ENCODE peak calls at places on chromosomes 6 and 20, in six cellular contexts. D, G, W, F, J and Y are unnamed samples.

GRCh38 chr6:29045075-29045474 is at the start of gene OR2W1:
- DNase-seq in D (no peak), G (no peak), W (no peak), F (no peak), J (no peak), Y (no peak)

GRCh38 chr6:158344534-158344933 is 32.3 kb downstream of the TULP4 start:
- DNase-seq in D (no peak), G (no peak), W (no peak), F (no peak), J (no peak), Y (no peak)

GRCh38 chr6:75932067-75932466 is 140.4 kb downstream of the IMPG1 start:
- DNase-seq in D (peak), G (peak), W (peak), F (peak), J (no peak), Y (peak)

GRCh38 chr6:139372326-139373153 is 1.9 kb downstream of the CITED2 start:
- DNase-seq in D (no peak), G (peak), W (peak), F (no peak), J (no peak), Y (peak)

GRCh38 chr6:169076240-169076639 is 177.4 kb downstream of the THBS2 start:
- DNase-seq in D (no peak), G (no peak), W (no peak), F (no peak), J (no peak), Y (no peak)

GRCh38 chr20:50673831-50674825 is 17.2 kb downstream of the RIPOR3 start:
- DNase-seq in D (no peak), G (no peak), W (no peak), F (no peak), J (no peak), Y (no peak)

GRCh38 chr20:36319356-36320260 is 13.5 kb downstream of the DLGAP4 start:
- DNase-seq in D (no peak), G (peak), W (no peak), F (peak), J (no peak), Y (no peak)

GRCh38 chr6:15518057-15518456 is 144.8 kb downstream of the DTNBP1 start:
- DNase-seq in D (no peak), G (peak), W (no peak), F (no peak), J (no peak), Y (peak)

DNA sequence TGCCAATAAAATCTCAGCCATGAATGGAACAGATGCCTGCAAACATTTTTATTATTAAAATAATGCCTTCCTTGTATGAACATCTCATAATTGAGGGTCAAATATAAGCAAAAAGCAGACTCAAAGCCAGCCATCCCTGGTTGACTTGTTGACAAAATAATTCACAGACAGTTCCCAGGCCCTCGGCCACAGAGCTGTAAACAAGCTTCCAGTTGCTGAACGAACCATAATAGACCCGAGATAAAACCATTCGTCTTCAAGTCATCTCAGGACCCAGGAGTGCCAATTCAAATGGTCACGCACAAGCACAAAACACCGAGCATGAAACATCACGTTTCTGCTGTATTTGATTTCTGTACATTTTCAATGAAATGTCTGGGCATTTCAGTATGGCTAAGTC is 113.3 kb upstream of the CDYL start:
- DNase-seq in D (no peak), G (no peak), W (peak), F (no peak), J (no peak), Y (no peak)
- H3K14ac ChIP-seq in D (no peak), G (no peak), W (no peak), F (no peak), J (no peak), Y (no peak)

GRCh38 chr20:38703526-38703925 is 20.8 kb upstream of the SLC32A1 start:
- DNase-seq in D (no peak), G (no peak), W (no peak), F (no peak), J (no peak), Y (no peak)

GRCh38 chr20:38700926-38701325 is 23.4 kb upstream of the SLC32A1 start:
- DNase-seq in D (no peak), G (no peak), W (no peak), F (no peak), J (no peak), Y (no peak)

GRCh38 chr20:38698541-38698940 is 25.7 kb upstream of the SLC32A1 start:
- DNase-seq in D (no peak), G (no peak), W (no peak), F (no peak), J (no peak), Y (no peak)

GRCh38 chr20:38697306-38697705 is 27.0 kb upstream of the SLC32A1 start:
- DNase-seq in D (no peak), G (no peak), W (no peak), F (no peak), J (no peak), Y (no peak)

DNA sequence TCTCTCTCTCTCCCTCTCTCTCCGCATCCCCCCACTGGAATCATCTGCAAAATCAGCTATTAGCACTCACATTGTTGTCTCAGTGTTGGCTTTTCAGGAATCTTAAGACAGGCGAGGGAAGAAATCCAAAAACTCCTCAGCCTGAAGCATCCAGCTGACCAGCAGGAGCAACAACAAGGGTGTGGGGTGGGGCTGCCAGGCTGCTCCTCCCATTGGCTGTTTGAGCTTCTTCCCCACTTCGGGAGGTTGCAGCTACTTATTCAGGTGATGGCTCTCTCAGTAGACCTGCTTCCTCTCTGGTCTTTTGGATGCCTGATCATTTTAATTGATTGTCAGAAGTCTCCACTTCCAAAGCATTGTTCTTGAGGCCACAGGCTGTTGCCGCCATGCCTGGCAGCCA is 24.1 kb upstream of the SLC32A1 start:
- DNase-seq in D (no peak), G (no peak), W (no peak), F (peak), J (no peak), Y (no peak)
- H3K14ac ChIP-seq in D (no peak), G (no peak), W (no peak), F (no peak), J (no peak), Y (no peak)

GRCh38 chr6:49548613-49549304 is 1.7 kb upstream of the C6orf141 start:
- DNase-seq in D (no peak), G (no peak), W (no peak), F (peak), J (no peak), Y (no peak)

GRCh38 chr6:49550413-49551125 is at the start of gene C6orf141:
- DNase-seq in D (peak), G (peak), W (peak), F (peak), J (peak), Y (no peak)

GRCh38 chr6:49549691-49550412 is 616 bp upstream of the C6orf141 start:
- DNase-seq in D (peak), G (peak), W (no peak), F (no peak), J (no peak), Y (no peak)

GRCh38 chr6:49543087-49543858 is 7.2 kb upstream of the C6orf141 start:
- DNase-seq in D (no peak), G (no peak), W (no peak), F (no peak), J (no peak), Y (no peak)

DNA sequence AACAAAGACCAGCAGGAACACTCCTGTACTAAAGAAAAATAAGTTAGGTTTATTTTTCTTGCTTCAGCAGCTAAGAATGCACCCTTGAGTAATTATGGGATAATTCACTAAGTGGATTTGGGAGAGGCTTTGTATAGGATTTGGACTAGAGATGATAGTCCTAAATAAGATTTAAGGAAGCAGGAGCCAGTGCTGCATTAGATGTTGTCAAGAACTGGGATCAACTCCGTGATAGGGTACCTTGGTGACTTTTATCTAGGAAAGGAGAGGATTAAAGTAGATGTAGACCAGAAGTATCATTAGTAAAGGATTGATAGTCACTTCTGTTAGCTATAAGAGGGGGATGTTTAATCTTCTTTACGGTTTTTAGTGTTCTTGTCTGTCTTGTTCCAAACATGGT is 4.1 kb upstream of the C6orf141 start:
- DNase-seq in D (no peak), G (no peak), W (no peak), F (no peak), J (no peak), Y (no peak)
- H3K14ac ChIP-seq in D (no peak), G (no peak), W (no peak), F (no peak), J (no peak), Y (no peak)

DNA sequence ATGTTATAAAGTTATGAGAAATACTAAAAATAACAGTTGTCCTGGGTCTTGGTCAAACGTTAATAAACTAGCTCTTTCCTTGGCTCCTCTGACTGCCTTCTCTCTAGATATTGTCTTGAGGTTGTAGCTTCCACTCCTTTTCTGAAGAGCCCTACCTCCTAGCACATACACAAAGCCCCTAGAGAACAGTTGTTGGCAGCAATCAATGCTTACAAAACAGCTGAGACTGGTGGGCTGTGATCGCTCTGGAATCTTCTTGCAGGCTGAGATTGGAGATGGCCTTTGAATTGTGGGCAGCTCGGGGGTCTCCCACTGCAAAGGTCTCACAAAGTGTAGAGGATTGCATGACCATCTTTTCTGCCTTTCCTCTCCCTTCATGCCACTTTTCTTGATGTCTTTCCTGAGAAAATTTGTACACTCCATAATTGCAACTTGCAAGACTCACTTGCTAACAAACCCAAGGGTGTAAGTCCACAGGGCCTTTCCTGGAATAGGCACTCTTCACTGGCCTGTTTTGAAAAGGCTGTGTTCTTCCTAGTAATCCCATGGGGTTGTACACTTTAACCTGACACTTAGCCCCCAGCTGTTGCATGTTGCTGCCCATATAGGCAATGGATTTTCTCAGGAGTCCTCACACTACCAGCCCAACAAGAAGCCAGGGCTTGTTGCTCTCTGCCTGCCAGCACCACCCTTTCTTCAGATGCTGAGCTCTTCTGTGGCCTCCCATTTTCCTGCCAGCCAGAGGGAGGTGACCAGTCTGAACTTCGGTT is 99.9 kb downstream of the TCP11 start:
- DNase-seq in D (no peak), G (no peak), W (no peak), F (no peak), J (no peak), Y (no peak)
- H3K14ac ChIP-seq in D (no peak), G (no peak), W (no peak), F (no peak), J (no peak), Y (no peak)

GRCh38 chr20:47479506-47479905 is 22.2 kb upstream of the NCOA3 start:
- DNase-seq in D (no peak), G (no peak), W (no peak), F (no peak), J (no peak), Y (no peak)
- H3K14ac ChIP-seq in D (no peak), G (no peak), W (no peak), F (no peak), J (no peak), Y (no peak)

DNA sequence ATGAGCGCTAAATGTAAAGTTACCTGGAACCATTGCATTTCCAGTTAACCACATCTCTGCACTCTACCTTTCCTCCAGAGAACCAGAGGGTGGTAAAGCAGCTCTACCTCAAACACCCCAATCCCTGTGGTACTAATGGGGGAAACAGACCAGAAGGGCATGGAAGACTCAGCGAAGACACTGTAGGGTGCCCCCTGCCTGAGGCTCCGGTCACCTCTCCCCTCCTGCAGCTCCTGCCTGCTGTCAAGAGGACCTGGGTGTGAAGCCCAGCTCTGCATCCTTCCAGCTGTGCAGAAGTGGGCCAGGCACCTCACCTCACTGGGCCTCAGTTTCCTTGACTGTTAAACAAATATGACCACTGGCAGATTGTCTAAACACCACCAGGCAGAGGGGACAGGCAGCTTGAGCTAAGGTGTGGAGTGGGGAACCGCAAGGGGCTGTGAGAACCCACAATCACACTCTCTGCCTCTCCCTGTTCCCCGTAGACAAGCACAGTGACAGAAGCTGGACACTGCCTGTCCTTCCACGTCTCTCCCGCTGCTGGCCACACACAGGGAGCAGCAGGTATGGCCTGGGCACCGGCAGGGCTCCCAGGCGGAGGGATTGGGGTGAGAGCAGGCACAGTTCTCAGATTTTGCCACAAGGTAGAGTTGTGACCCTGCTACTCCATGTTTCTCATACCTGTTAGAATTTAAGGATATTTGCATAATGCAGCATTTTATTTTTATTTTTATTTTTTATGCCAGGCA is 9.1 kb upstream of the BPIFA2 start:
- DNase-seq in D (no peak), G (no peak), W (no peak), F (peak), J (no peak), Y (no peak)
- H3K14ac ChIP-seq in D (no peak), G (no peak), W (no peak), F (no peak), J (no peak), Y (no peak)

GRCh38 chr20:64254571-64255360 is 782 bp upstream of the PCMTD2 start:
- DNase-seq in D (no peak), G (no peak), W (peak), F (no peak), J (no peak), Y (no peak)
- H3K14ac ChIP-seq in D (no peak), G (peak), W (peak), F (peak), J (no peak), Y (no peak)

DNA sequence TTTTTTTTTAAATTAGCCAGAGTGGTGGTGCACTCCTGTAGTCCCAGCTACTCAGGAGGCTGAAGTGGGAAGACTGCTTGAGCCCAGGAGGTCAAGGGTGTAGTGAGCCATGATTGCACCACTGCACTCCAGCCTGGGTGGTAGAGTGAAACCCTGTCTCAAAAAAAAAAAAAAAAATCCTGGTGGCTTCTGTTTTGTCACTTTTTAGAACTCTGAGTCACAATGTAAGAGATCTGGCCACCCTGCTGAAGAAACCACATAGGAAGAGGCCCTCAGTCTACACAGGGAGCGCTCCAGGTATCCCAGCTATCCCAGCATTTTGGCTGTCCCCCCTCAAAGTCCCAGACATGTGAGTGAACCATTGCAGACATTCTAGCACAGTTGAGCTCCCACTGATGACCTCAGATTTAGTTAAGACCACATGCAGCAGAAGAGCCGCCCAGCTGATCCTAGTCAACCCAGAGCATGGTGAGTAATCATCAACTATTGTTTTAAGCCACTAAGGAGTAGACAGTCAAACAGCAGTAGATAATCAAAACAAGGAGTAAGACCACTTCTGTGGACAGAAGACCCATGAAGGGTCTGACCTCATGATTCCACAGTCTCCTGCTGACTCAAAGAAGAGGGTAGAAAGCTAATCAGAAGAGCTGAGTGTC is 12.7 kb upstream of the ARFGEF2 start:
- DNase-seq in D (no peak), G (no peak), W (no peak), F (no peak), J (no peak), Y (no peak)
- H3K14ac ChIP-seq in D (no peak), G (no peak), W (no peak), F (no peak), J (no peak), Y (no peak)

DNA sequence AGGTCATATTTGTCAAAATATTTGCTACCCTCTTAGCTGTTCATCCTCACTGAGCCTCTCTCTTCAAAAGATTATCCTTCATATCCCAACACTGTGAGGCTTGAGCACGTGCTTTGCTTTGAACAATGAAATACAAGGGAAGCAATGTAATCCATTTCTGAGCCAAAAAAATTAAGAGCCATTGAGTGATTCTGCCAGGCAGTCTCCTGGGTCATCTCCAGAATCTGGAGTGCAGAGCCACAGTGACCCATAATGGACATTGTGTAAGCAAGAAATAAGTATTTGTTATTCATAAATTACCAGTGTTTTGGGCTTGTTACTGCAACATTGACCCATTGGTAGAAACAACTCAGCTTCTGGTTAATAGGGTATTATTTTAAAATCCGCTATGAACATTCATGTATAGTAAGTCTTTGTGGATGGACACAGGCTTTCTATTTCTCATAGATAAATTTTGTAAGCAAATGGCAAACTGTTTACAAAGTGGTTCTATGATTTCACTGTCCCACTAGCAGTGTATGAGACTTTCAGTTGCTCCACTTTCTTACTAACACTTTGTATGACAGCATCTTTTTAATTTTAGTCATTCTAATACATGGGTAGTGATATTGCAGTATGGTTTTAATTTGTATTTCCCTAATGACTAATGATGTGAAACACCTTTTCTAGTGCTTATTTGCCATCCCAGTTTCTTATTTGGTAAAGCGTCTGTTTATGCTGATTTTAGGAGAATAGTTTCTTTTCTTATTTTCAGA is 358.2 kb downstream of the PLCB1 start:
- DNase-seq in D (no peak), G (no peak), W (no peak), F (no peak), J (no peak), Y (peak)
- H3K14ac ChIP-seq in D (no peak), G (no peak), W (no peak), F (no peak), J (no peak), Y (no peak)